ENCODE peak calls at places on chromosomes 3 and 15, in six cellular contexts. One of them, this sample, is unnamed.

GRCh38 chr15:92629276-92629974 is 26.1 kb downstream of the FAM174B start:
- DNase-seq in K562: no peak
- DNase-seq in HCT116: no peak
- DNase-seq in GM12878: no peak
- DNase-seq in H1: no peak
- DNase-seq in HepG2: no peak
- DNase-seq in this sample: no peak

GRCh38 chr3:16067837-16068471 is 106.5 kb upstream of the GALNT15 start:
- DNase-seq in HepG2: no peak
- DNase-seq in GM12878: no peak
- DNase-seq in HCT116: no peak
- DNase-seq in H1: no peak
- DNase-seq in K562: no peak
- DNase-seq in this sample: no peak

GRCh38 chr3:55407426-55407820 is 79.7 kb downstream of the WNT5A start:
- DNase-seq in HepG2: no peak
- DNase-seq in H1: no peak
- DNase-seq in HCT116: no peak
- DNase-seq in K562: no peak
- DNase-seq in GM12878: no peak
- DNase-seq in this sample: no peak

GRCh38 chr3:63795438-63795837 is 23.7 kb upstream of the C3orf49 start:
- DNase-seq in H1: no peak
- DNase-seq in K562: no peak
- DNase-seq in HepG2: no peak
- DNase-seq in HCT116: no peak
- DNase-seq in GM12878: no peak
- DNase-seq in this sample: no peak

GRCh38 chr15:36911322-36911944 is 188.9 kb downstream of the MEIS2 start:
- DNase-seq in HCT116: no peak
- DNase-seq in HepG2: peak; percentile 21
- DNase-seq in GM12878: no peak
- DNase-seq in K562: no peak
- DNase-seq in H1: no peak
- DNase-seq in this sample: no peak

GRCh38 chr3:171028025-171028778 is 1.7 kb upstream of the SLC2A2 start:
- DNase-seq in HCT116: no peak
- DNase-seq in K562: no peak
- DNase-seq in HepG2: peak; percentile 28
- DNase-seq in H1: peak; percentile 77
- DNase-seq in GM12878: no peak
- DNase-seq in this sample: peak; percentile 63

GRCh38 chr3:124510290-124510689 is 220.0 kb upstream of the UMPS start:
- DNase-seq in GM12878: no peak
- DNase-seq in HCT116: no peak
- DNase-seq in HepG2: no peak
- DNase-seq in K562: no peak
- DNase-seq in H1: no peak
- DNase-seq in this sample: no peak

GRCh38 chr3:37375184-37376120 is 201.1 kb upstream of the LRRFIP2 start:
- DNase-seq in HCT116: no peak
- DNase-seq in K562: no peak
- DNase-seq in H1: peak; percentile 51
- DNase-seq in HepG2: no peak
- DNase-seq in GM12878: no peak
- DNase-seq in this sample: peak; percentile 51

GRCh38 chr3:141336672-141337522 is 31.4 kb upstream of the ZBTB38 start:
- DNase-seq in GM12878: peak; percentile 95
- DNase-seq in HCT116: no peak
- DNase-seq in HepG2: peak; percentile 56
- DNase-seq in H1: no peak
- DNase-seq in K562: no peak
- DNase-seq in this sample: no peak

GRCh38 chr3:179969525-179969924 is 67.2 kb downstream of the PEX5L start:
- DNase-seq in K562: no peak
- DNase-seq in H1: no peak
- DNase-seq in GM12878: peak; percentile 54
- DNase-seq in HepG2: no peak
- DNase-seq in HCT116: peak; percentile 3
- DNase-seq in this sample: no peak

GRCh38 chr3:33035596-33035995 is 61.4 kb downstream of the GLB1 start:
- DNase-seq in GM12878: no peak
- DNase-seq in HCT116: peak; percentile 15
- DNase-seq in K562: no peak
- DNase-seq in HepG2: no peak
- DNase-seq in H1: no peak
- DNase-seq in this sample: no peak

GRCh38 chr3:40504636-40505430 is 1.0 kb upstream of the ZNF620 start:
- DNase-seq in HCT116: peak; percentile 66
- DNase-seq in HepG2: peak; percentile 76
- DNase-seq in K562: no peak
- DNase-seq in GM12878: no peak
- DNase-seq in H1: no peak
- DNase-seq in this sample: no peak

GRCh38 chr3:178971614-178972013 is 100.0 kb downstream of the ZMAT3 start:
- DNase-seq in GM12878: no peak
- DNase-seq in K562: no peak
- DNase-seq in HCT116: peak; percentile 58
- DNase-seq in HepG2: no peak
- DNase-seq in H1: no peak
- DNase-seq in this sample: no peak

GRCh38 chr3:11660242-11660641 is 16.5 kb upstream of the VGLL4 start:
- DNase-seq in HepG2: peak; percentile 16
- DNase-seq in HCT116: no peak
- DNase-seq in H1: no peak
- DNase-seq in K562: no peak
- DNase-seq in GM12878: no peak
- DNase-seq in this sample: no peak

GRCh38 chr3:153260681-153261080 is 98.7 kb downstream of the RAP2B start:
- DNase-seq in HCT116: no peak
- DNase-seq in GM12878: no peak
- DNase-seq in K562: no peak
- DNase-seq in H1: no peak
- DNase-seq in HepG2: peak; percentile 67
- DNase-seq in this sample: no peak

GRCh38 chr3:107001635-107002034 is 375.6 kb upstream of the CCDC54 start:
- DNase-seq in HCT116: no peak
- DNase-seq in HepG2: no peak
- DNase-seq in K562: no peak
- DNase-seq in GM12878: no peak
- DNase-seq in H1: no peak
- DNase-seq in this sample: no peak

GRCh38 chr3:181727122-181728036 is 15.7 kb downstream of the SOX2 start:
- DNase-seq in GM12878: no peak
- DNase-seq in HCT116: no peak
- DNase-seq in H1: peak; percentile 72
- DNase-seq in HepG2: no peak
- DNase-seq in K562: no peak
- DNase-seq in this sample: peak; percentile 65

GRCh38 chr3:115922681-115923347 is 299.5 kb downstream of the GAP43 start:
- DNase-seq in GM12878: no peak
- DNase-seq in HepG2: peak; percentile 10
- DNase-seq in K562: no peak
- DNase-seq in HCT116: peak; percentile 12
- DNase-seq in H1: peak; percentile 64
- DNase-seq in this sample: peak; percentile 51

GRCh38 chr3:62987721-62988120 is 112.5 kb upstream of the CADPS start:
- DNase-seq in HCT116: no peak
- DNase-seq in H1: no peak
- DNase-seq in GM12878: no peak
- DNase-seq in K562: no peak
- DNase-seq in HepG2: no peak
- DNase-seq in this sample: no peak

GRCh38 chr15:68479406-68479805 is 47.4 kb upstream of the ITGA11 start:
- DNase-seq in HCT116: no peak
- DNase-seq in GM12878: no peak
- DNase-seq in HepG2: no peak
- DNase-seq in H1: no peak
- DNase-seq in K562: no peak
- DNase-seq in this sample: no peak

GRCh38 chr15:90191795-90192494 is 9.2 kb upstream of the SEMA4B start:
- DNase-seq in HCT116: peak; percentile 16
- DNase-seq in HepG2: peak; percentile 90
- DNase-seq in K562: peak; percentile 80
- DNase-seq in GM12878: peak; percentile 70
- DNase-seq in H1: no peak
- DNase-seq in this sample: no peak

GRCh38 chr15:90189781-90190467 is 11.2 kb upstream of the SEMA4B start:
- DNase-seq in GM12878: no peak
- DNase-seq in HCT116: no peak
- DNase-seq in HepG2: no peak
- DNase-seq in K562: peak; percentile 38
- DNase-seq in H1: no peak
- DNase-seq in this sample: no peak

GRCh38 chr15:90188914-90189748 is 12.0 kb upstream of the SEMA4B start:
- DNase-seq in HCT116: no peak
- DNase-seq in K562: no peak
- DNase-seq in GM12878: no peak
- DNase-seq in HepG2: no peak
- DNase-seq in H1: no peak
- DNase-seq in this sample: no peak

GRCh38 chr15:90191344-90191687 is 9.8 kb upstream of the SEMA4B start:
- DNase-seq in H1: no peak
- DNase-seq in K562: no peak
- DNase-seq in HepG2: no peak
- DNase-seq in GM12878: no peak
- DNase-seq in HCT116: no peak
- DNase-seq in this sample: no peak

GRCh38 chr15:90190606-90191343 is 10.4 kb upstream of the SEMA4B start:
- DNase-seq in H1: no peak
- DNase-seq in HepG2: no peak
- DNase-seq in GM12878: no peak
- DNase-seq in HCT116: no peak
- DNase-seq in K562: peak; percentile 65
- DNase-seq in this sample: no peak
- TF ChIP-seq ATF3 in H1: no peak
- TF ChIP-seq ATF3 in HepG2: no peak
- TF ChIP-seq ATF3 in GM12878: no peak
- TF ChIP-seq ATF3 in HCT116: no peak
- TF ChIP-seq ATF3 in K562: no peak
- TF ChIP-seq ATF3 in this sample: no peak

GRCh38 chr3:67529337-67529736 is 125.1 kb downstream of the SUCLG2 start:
- DNase-seq in HCT116: no peak
- DNase-seq in HepG2: peak; percentile 8
- DNase-seq in GM12878: no peak
- DNase-seq in K562: no peak
- DNase-seq in H1: no peak
- DNase-seq in this sample: no peak
- TF ChIP-seq ATF3 in HCT116: no peak
- TF ChIP-seq ATF3 in HepG2: no peak
- TF ChIP-seq ATF3 in GM12878: no peak
- TF ChIP-seq ATF3 in K562: no peak
- TF ChIP-seq ATF3 in H1: no peak
- TF ChIP-seq ATF3 in this sample: no peak

DNA sequence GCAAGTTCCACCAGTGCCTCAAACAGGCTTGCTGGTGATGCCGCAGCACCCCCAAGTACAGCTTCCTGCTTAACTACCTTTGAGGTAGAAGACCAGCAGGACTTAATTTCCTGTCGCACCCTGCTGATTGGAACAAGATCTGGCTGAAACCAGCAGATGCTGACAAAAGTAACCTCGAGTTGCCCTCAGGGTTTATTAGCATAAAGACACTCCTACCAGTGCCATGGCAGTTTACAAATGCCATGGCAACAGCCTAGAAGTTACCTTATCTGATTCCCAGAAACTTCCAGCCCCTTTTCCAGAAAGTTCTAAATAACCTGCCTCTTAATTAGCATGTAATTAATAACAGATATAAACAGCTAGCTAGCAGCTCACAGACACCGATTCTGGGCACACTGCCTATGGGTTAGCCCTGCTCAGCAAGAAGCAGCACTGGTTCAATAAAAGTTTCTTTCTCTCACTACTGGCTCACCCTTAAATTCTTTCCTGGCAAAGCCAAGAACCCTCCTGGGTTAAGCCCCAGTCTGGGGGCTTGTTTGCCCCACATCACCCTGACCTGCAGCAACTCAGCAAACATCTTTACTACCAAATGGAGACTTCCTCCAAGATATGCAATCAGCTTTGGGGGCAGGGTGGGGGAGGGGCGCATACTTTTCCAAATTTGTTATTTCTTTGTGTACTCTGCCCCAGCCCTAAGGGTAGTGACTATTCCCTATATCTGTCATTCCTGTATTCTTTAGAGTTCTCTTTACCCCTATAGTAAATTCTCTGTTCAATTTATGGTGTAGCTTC is 54.2 kb downstream of the MAP4 start:
- DNase-seq in HepG2: no peak
- DNase-seq in K562: no peak
- DNase-seq in H1: no peak
- DNase-seq in HCT116: no peak
- DNase-seq in GM12878: no peak
- DNase-seq in this sample: peak; percentile 16
- TF ChIP-seq ATF3 in HepG2: no peak
- TF ChIP-seq ATF3 in K562: no peak
- TF ChIP-seq ATF3 in H1: no peak
- TF ChIP-seq ATF3 in HCT116: no peak
- TF ChIP-seq ATF3 in GM12878: no peak
- TF ChIP-seq ATF3 in this sample: no peak

GRCh38 chr15:76107169-76107568 is 47.4 kb downstream of the TMEM266 start:
- DNase-seq in K562: no peak
- DNase-seq in HCT116: no peak
- DNase-seq in HepG2: no peak
- DNase-seq in GM12878: no peak
- DNase-seq in H1: no peak
- DNase-seq in this sample: no peak

GRCh38 chr15:76105911-76106310 is 46.1 kb downstream of the TMEM266 start:
- DNase-seq in HCT116: no peak
- DNase-seq in K562: no peak
- DNase-seq in H1: no peak
- DNase-seq in HepG2: no peak
- DNase-seq in GM12878: no peak
- DNase-seq in this sample: no peak

GRCh38 chr15:76114561-76114960 is 54.8 kb downstream of the TMEM266 start:
- DNase-seq in H1: no peak
- DNase-seq in HCT116: no peak
- DNase-seq in K562: no peak
- DNase-seq in HepG2: no peak
- DNase-seq in GM12878: no peak
- DNase-seq in this sample: no peak

GRCh38 chr15:76108021-76108723 is 48.4 kb downstream of the TMEM266 start:
- DNase-seq in K562: no peak
- DNase-seq in GM12878: no peak
- DNase-seq in HCT116: no peak
- DNase-seq in H1: no peak
- DNase-seq in HepG2: no peak
- DNase-seq in this sample: no peak

GRCh38 chr15:76109046-76109445 is 49.3 kb downstream of the TMEM266 start:
- DNase-seq in HepG2: no peak
- DNase-seq in HCT116: no peak
- DNase-seq in H1: no peak
- DNase-seq in GM12878: no peak
- DNase-seq in K562: no peak
- DNase-seq in this sample: no peak
- TF ChIP-seq ATF3 in HepG2: no peak
- TF ChIP-seq ATF3 in HCT116: no peak
- TF ChIP-seq ATF3 in H1: no peak
- TF ChIP-seq ATF3 in GM12878: no peak
- TF ChIP-seq ATF3 in K562: no peak
- TF ChIP-seq ATF3 in this sample: no peak